ENCODE peak calls at places on chromosomes 3 and 15, in six cellular contexts. G is OCI-LY7, H is H1, F is mammary epithelial cell, B is osteoblast, Y is neural progenitor cell. T is an unnamed sample. For H4K20me1, the result is how much of the 10 kb centered on the place peaks cover.

GRCh38 chr3:101340591-101340990 is 20.2 kb upstream of the IMPG2 start:
- DNase-seq in B (peak), G (no peak), H (no peak), F (peak), Y (no peak), T (no peak)

GRCh38 chr3:60399861-60400845 is 851.1 kb downstream of the FHIT start:
- DNase-seq in B (no peak), G (no peak), Y (no peak), H (no peak), F (peak), T (peak)

GRCh38 chr3:31832576-31832975 is 148.5 kb downstream of the OSBPL10 start:
- DNase-seq in G (no peak), H (no peak), Y (no peak), F (no peak), B (no peak), T (no peak)

GRCh38 chr15:70264014-70264492 is 166.3 kb upstream of the TLE3 start:
- DNase-seq in Y (peak), F (no peak), H (no peak), G (no peak), B (peak), T (peak)

GRCh38 chr15:77044228-77045042 is 26.5 kb downstream of the TSPAN3 start:
- DNase-seq in B (no peak), Y (no peak), F (no peak), H (no peak), G (no peak), T (no peak)

GRCh38 chr3:161253711-161254110 is 32.6 kb downstream of the NMD3 start:
- DNase-seq in G (no peak), Y (no peak), F (no peak), H (no peak), B (no peak), T (no peak)

GRCh38 chr3:14352002-14352627 is 50.3 kb upstream of the SLC6A6 start:
- DNase-seq in F (no peak), H (peak), B (no peak), Y (no peak), G (peak), T (no peak)

GRCh38 chr15:68311464-68311835 is 33.9 kb downstream of the FEM1B start:
- DNase-seq in G (no peak), Y (no peak), B (no peak), H (peak), F (no peak), T (no peak)

GRCh38 chr3:25567806-25568524 is 96.7 kb downstream of the TOP2B start:
- DNase-seq in H (no peak), F (no peak), B (no peak), Y (no peak), G (no peak), T (no peak)

GRCh38 chr3:127001486-127002194 is 18.7 kb downstream of the PLXNA1 start:
- DNase-seq in F (no peak), H (peak), B (no peak), Y (no peak), G (no peak), T (no peak)
- H4K20me1 ChIP-seq in F (under half), H (under half), B (under half), Y (half or more), G (under half), T (under half)

GRCh38 chr3:182226995-182227394 is 515.3 kb downstream of the SOX2 start:
- DNase-seq in B (no peak), Y (no peak), H (no peak), G (peak), F (no peak), T (no peak)
- TF ChIP-seq CTCF in B (no peak), Y (peak), H (peak), G (peak), F (peak), T (no peak)

GRCh38 chr15:22942306-22942855 is 37.8 kb downstream of the CYFIP1 start:
- DNase-seq in H (no peak), B (peak), F (no peak), Y (no peak), G (no peak), T (no peak)
- H4K20me1 ChIP-seq in H (under half), B (under half), F (under half), Y (under half), G (under half), T (under half)

DNA sequence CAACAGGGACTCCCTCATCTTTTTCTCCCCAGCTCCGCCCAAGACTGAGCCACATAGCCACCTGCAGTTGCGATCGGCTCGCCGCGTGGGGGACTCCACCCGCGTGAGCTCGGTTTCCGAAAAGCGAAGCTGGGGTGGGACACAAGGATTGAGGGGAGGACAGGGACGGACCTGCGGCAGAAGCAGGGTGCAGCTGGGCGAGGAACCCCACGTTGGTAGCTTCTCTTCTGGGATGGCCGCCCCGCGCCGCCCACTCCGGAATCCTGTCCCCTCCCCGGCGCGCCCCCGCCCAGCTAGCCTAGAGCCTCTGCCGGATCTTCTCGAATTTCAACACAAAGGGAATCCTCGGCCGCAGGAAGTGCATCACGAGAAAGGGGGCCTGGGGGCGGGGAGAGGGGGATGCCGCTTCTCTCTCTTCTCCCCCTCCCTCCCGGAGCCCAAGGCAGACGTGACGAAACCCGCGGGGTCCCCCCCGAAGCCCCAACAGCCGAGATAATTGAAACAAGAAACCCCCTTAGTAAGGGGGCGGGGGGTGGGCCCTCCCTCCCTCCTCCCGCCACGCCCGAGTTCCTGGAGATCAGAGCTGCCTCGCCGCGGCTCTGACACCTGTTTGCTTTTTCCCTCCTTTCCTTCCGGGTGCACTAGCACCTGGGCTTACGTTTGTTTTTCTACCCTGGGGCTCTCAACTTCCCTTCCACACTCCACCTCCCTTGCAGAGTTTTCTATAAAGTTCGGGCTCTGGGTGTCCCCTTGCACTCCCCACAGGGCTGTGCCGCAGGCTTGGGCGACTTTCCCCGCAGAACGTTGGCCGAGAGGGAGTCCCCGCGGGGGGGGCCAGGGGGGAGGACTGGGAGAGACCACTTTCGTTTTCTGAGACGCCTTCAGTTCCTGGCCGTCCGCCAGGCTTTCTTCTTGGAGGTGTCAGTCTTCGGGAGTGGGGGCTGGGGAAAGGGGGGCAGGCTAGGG is 1.3 kb upstream of the KCNH8 start:
- DNase-seq in B (peak), Y (peak), H (peak), G (peak), F (peak), T (peak)
- TF ChIP-seq CTCF in B (peak), Y (peak), H (peak), G (peak), F (peak), T (peak)

GRCh38 chr15:60385620-60386552 is 11.9 kb downstream of the ANXA2 start:
- DNase-seq in F (peak), B (no peak), G (no peak), H (no peak), Y (no peak), T (no peak)

GRCh38 chr15:60381148-60381788 is 16.5 kb downstream of the ANXA2 start:
- DNase-seq in B (peak), F (no peak), Y (no peak), G (no peak), H (no peak), T (peak)

GRCh38 chr15:60383008-60383694 is 14.6 kb downstream of the ANXA2 start:
- DNase-seq in G (no peak), Y (no peak), H (no peak), B (no peak), F (no peak), T (no peak)

GRCh38 chr15:60384526-60385127 is 13.2 kb downstream of the ANXA2 start:
- DNase-seq in H (no peak), Y (no peak), B (no peak), F (no peak), G (no peak), T (no peak)

GRCh38 chr15:60384052-60384451 is 13.7 kb downstream of the ANXA2 start:
- DNase-seq in Y (no peak), F (no peak), B (no peak), G (no peak), H (no peak), T (peak)
- H4K20me1 ChIP-seq in Y (under half), F (under half), B (half or more), G (under half), H (under half), T (under half)

DNA sequence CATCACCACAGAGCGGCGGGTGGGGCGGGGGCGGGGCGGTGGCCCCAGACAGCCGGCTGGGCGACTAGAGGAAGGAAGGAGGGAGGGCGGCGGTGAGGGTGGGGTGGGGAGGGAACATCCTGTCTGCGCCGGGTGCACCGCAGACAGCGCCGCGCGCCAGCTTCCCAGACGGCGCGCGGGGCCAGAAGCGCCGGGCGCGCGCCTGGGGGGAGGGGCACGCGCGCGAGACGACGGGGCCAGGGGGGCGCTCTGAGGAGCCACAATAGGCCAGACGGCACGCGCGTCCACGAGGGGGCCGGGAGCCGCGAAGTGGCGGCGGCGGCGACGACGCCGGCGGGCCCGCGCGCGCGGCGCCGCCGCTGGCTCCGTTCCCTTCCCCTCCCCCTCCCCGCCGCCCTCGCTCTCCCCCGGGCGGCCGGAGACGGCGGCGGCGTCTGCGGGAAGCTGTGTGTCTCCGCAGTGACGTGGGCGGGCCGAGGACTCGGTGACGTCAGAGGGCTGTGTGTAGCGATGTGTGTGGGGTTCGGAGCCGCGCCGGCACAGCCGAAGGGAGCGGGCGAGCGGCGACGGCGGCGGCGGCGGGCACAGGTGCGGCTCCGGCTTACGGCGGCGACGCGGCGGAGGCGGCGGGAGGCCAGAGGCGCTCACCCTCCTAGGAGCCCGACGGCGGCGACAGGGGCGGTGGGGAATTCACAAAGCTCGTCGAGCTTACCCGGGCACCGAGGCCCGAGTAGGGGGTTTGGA is at the start of gene SKIL:
- DNase-seq in F (peak), Y (peak), G (peak), B (peak), H (peak), T (peak)
- TF ChIP-seq CTCF in F (no peak), Y (no peak), G (no peak), B (no peak), H (no peak), T (no peak)

GRCh38 chr3:48930590-48930989 is 11.9 kb downstream of the ARIH2 start:
- DNase-seq in H (no peak), G (no peak), F (no peak), Y (no peak), B (no peak), T (peak)
- H4K20me1 ChIP-seq in H (under half), G (under half), F (under half), Y (half or more), B (half or more), T (under half)

T was measured in fibroblast of lung.